ENCODE peak calls at places on chromosomes 7 and 10, in six cellular contexts. Z is esophagus muscularis mucosa, Q is ovary, L is SJSA1, K is OCI-LY7, V is cardiac muscle cell. E is an unnamed sample. For H3K36me3, the result is how much of the 10 kb centered on the place peaks cover.

GRCh38 chr10:86301971-86302370 is 64.6 kb downstream of the GRID1 start:
- DNase-seq in Z (no peak), Q (no peak), L (no peak), K (no peak), V (no peak), E (no peak)

GRCh38 chr7:130910949-130911944 is 177.2 kb upstream of the KLF14 start:
- DNase-seq in Z (no peak), Q (no peak), L (peak), K (no peak), V (no peak), E (peak)

GRCh38 chr10:90674927-90675326 is 182.9 kb downstream of the HTR7 start:
- DNase-seq in Z (no peak), Q (no peak), L (peak), K (no peak), V (no peak), E (no peak)

GRCh38 chr10:71667374-71667750 is 52.2 kb downstream of the C10orf105 start:
- DNase-seq in Z (no peak), Q (no peak), L (no peak), K (peak), V (no peak), E (no peak)

GRCh38 chr10:119206603-119207366 is 586 bp upstream of the GRK5 start:
- DNase-seq in Z (peak), Q (peak), L (peak), K (peak), V (peak), E (no peak)

GRCh38 chr7:1278543-1278942 is 45.9 kb downstream of the UNCX start:
- DNase-seq in Z (no peak), Q (no peak), L (no peak), K (no peak), V (no peak), E (no peak)

GRCh38 chr7:82506702-82507101 is 63.1 kb upstream of the CACNA2D1 start:
- DNase-seq in Z (no peak), Q (peak), L (peak), K (no peak), V (no peak), E (no peak)

GRCh38 chr7:46003896-46004875 is 83.1 kb upstream of the IGFBP3 start:
- DNase-seq in Z (no peak), Q (no peak), L (no peak), K (no peak), V (no peak), E (peak)

GRCh38 chr7:107147464-107148214 is 21.2 kb upstream of the HBP1 start:
- DNase-seq in Z (no peak), Q (no peak), L (peak), K (peak), V (peak), E (no peak)

GRCh38 chr10:117092386-117092785 is 45.7 kb downstream of the VAX1 start:
- DNase-seq in Z (no peak), Q (no peak), L (no peak), K (no peak), V (no peak), E (no peak)

GRCh38 chr10:68196707-68197106 is 35.2 kb downstream of the ATOH7 start:
- DNase-seq in Z (no peak), Q (no peak), L (no peak), K (no peak), V (no peak), E (no peak)

GRCh38 chr7:77699056-77699455 is 2.8 kb downstream of the RSBN1L start:
- DNase-seq in Z (no peak), Q (no peak), L (no peak), K (peak), V (no peak), E (no peak)

GRCh38 chr10:17276756-17277424 is 48.8 kb downstream of the VIM start:
- DNase-seq in Z (no peak), Q (no peak), L (no peak), K (no peak), V (no peak), E (no peak)

GRCh38 chr10:42380926-42381547 is 257.3 kb downstream of the ZNF33B start:
- DNase-seq in Z (no peak), Q (no peak), L (no peak), K (no peak), V (no peak), E (no peak)

GRCh38 chr10:49444349-49444748 is 48.5 kb upstream of the DRGX start:
- DNase-seq in Z (no peak), Q (no peak), L (no peak), K (no peak), V (no peak), E (no peak)

GRCh38 chr10:49446031-49446430 is 50.1 kb upstream of the DRGX start:
- DNase-seq in Z (no peak), Q (no peak), L (no peak), K (no peak), V (no peak), E (no peak)

DNA sequence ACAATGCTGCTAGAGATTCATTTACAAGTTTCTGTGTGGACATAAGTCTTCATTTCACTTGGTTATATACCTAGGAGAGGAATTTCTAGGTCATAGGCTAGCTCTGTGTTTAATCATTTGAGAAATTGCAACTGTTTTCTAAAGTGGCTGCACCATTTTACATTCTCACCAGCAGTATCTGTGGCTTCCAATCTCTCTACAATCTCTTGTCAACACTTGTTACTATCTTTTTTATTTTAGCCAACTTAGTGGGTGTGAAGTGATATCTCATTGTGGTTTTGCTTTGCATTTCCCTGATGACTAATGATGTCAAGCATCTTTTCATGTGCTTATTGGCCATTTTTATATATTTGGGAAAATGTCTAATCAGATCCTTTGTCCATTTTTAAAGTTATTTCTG is 53.0 kb upstream of the DRGX start:
- DNase-seq in Z (no peak), Q (no peak), L (no peak), K (no peak), V (no peak), E (no peak)
- H3K36me3 ChIP-seq in Z (under half), Q (under half), L (under half), K (under half), V (under half), E (under half)

GRCh38 chr7:158738841-158739240 is 34.2 kb upstream of the NCAPG2 start:
- DNase-seq in Z (no peak), Q (no peak), L (no peak), K (no peak), V (no peak), E (no peak)

GRCh38 chr7:158742065-158742821 is 37.6 kb upstream of the NCAPG2 start:
- DNase-seq in Z (peak), Q (no peak), L (no peak), K (no peak), V (no peak), E (no peak)

GRCh38 chr7:158740013-158740656 is 35.5 kb upstream of the NCAPG2 start:
- DNase-seq in Z (peak), Q (peak), L (peak), K (no peak), V (no peak), E (no peak)

GRCh38 chr7:158741294-158741666 is 36.7 kb upstream of the NCAPG2 start:
- DNase-seq in Z (peak), Q (peak), L (no peak), K (no peak), V (no peak), E (no peak)

GRCh38 chr7:158740657-158741293 is 36.2 kb upstream of the NCAPG2 start:
- DNase-seq in Z (peak), Q (peak), L (peak), K (no peak), V (no peak), E (no peak)
- H3K36me3 ChIP-seq in Z (half or more), Q (under half), L (half or more), K (under half), V (under half), E (under half)

GRCh38 chr7:112105584-112106540 is 100.3 kb downstream of the DOCK4 start:
- DNase-seq in Z (no peak), Q (no peak), L (no peak), K (no peak), V (no peak), E (no peak)

GRCh38 chr7:112112822-112113255 is 93.4 kb downstream of the DOCK4 start:
- DNase-seq in Z (no peak), Q (no peak), L (no peak), K (no peak), V (no peak), E (no peak)

GRCh38 chr7:112108984-112109383 is 97.2 kb downstream of the DOCK4 start:
- DNase-seq in Z (no peak), Q (no peak), L (no peak), K (no peak), V (no peak), E (no peak)

GRCh38 chr7:112110175-112110574 is 96.0 kb downstream of the DOCK4 start:
- DNase-seq in Z (no peak), Q (no peak), L (no peak), K (no peak), V (no peak), E (no peak)

DNA sequence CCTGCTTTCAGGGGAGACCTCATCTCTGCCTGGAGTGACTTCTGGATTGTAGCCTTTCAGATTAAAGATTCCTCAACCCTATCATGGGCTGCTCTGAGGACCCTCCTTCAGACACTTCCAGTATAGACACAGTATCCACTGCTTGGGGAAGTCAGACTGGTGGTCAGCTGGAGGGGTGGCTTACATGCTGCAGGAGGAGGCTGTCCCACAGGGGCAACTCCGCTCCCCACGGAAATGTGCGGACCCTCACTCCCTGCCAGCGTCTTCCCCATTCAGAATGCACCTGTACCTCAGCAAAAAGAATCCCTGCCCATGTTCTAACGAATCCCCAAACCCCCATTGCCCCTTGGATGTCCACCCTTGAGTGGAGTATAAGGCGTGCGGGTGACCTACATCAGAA is 95.5 kb downstream of the DOCK4 start:
- DNase-seq in Z (no peak), Q (no peak), L (no peak), K (no peak), V (no peak), E (no peak)
- H3K36me3 ChIP-seq in Z (under half), Q (under half), L (under half), K (under half), V (under half), E (under half)

GRCh38 chr7:70787275-70787674 is 344.7 kb upstream of the GALNT17 start:
- DNase-seq in Z (no peak), Q (no peak), L (no peak), K (no peak), V (no peak), E (no peak)
- H3K36me3 ChIP-seq in Z (half or more), Q (under half), L (under half), K (half or more), V (half or more), E (under half)

DNA sequence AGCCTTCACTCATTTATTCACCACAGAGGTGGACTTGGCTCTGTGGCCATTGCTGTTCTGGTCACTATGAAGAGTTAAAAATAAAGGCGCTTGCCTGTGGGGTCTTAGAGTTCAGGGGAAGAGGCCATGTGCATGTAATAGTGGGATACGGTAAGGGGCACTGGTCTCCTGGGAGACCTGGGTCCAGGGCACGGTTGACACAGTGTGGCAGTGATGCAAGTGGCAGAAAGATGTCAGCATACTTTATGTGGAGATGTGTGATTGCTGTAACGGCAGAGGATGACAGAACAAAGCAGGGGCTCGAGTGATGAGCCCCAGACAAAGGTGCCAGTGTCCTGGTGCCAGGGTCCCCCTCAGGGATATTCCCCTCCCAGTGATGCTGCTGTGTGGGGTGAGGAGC is 8.6 kb downstream of the ZSCAN25 start:
- DNase-seq in Z (peak), Q (no peak), L (no peak), K (no peak), V (no peak), E (no peak)
- H3K36me3 ChIP-seq in Z (half or more), Q (under half), L (half or more), K (half or more), V (half or more), E (under half)

E was measured in Panc1.